ENCODE peak calls at places on chromosomes 5 and 9, in five cellular contexts. R, X, M, D and G are unnamed samples.

GRCh38 chr9:107899961-107900330 is 410.4 kb upstream of the KLF4 start:
- DNase-seq in M (no peak), X (no peak), R (no peak), D (no peak), G (no peak)

GRCh38 chr9:33297455-33297854 is 7.1 kb downstream of the NFX1 start:
- DNase-seq in X (no peak), R (no peak), M (no peak), D (no peak), G (no peak)

GRCh38 chr9:68896495-68896894 is 117.4 kb downstream of the PRKACG start:
- DNase-seq in M (no peak), D (no peak), X (no peak), R (no peak), G (no peak)

GRCh38 chr5:127957183-127957582 is 126.4 kb upstream of the SLC12A2 start:
- DNase-seq in R (no peak), D (no peak), M (peak; percentile 23), X (no peak), G (no peak)

GRCh38 chr9:84238652-84239051 is 101.9 kb downstream of the SLC28A3 start:
- DNase-seq in D (no peak), X (no peak), M (no peak), R (no peak), G (no peak)

GRCh38 chr9:113742878-113743277 is 133.2 kb upstream of the ZNF618 start:
- DNase-seq in D (no peak), M (no peak), R (no peak), X (no peak), G (no peak)

GRCh38 chr5:9544502-9545300 is 1.2 kb downstream of the SEMA5A start:
- DNase-seq in M (peak; percentile 61), X (peak; percentile 9), D (peak; percentile 74), R (peak; percentile 79), G (peak; percentile 95)

GRCh38 chr5:152711996-152712395 is 306.9 kb upstream of the NMUR2 start:
- DNase-seq in D (no peak), R (no peak), X (no peak), M (no peak), G (no peak)

GRCh38 chr9:136728548-136729123 is 14.1 kb downstream of the LCN10 start:
- DNase-seq in D (peak; percentile 34), R (no peak), X (no peak), M (no peak), G (peak; percentile 58)

GRCh38 chr9:101758300-101758930 is 20.0 kb upstream of the GRIN3A start:
- DNase-seq in R (no peak), D (no peak), M (no peak), X (no peak), G (no peak)